ENCODE peak calls at places on chromosomes 7 and 10, in eight cellular contexts. One of them, this sample, is unnamed.

GRCh38 chr7:155254018-155254417 is 43.7 kb upstream of the INSIG1 start:
- DNase-seq in central memory CD4-positive, alpha-beta T cell: no peak
- DNase-seq in stimulated activated CD4-positive, alpha-beta T cell treated with anti-CD3 and anti-CD28 coated beads, Interleukin-2, amount 100 ng/mL, for 48 hours: no peak
- DNase-seq in KBM-7: no peak
- DNase-seq in GM10248: no peak
- DNase-seq in activated naive CD4-positive, alpha-beta T cell: no peak
- DNase-seq in NCI-H1105: no peak
- DNase-seq in HT-29: no peak
- DNase-seq in this sample: no peak

GRCh38 chr10:28681345-28681763 is 4.0 kb downstream of the BAMBI start:
- DNase-seq in central memory CD4-positive, alpha-beta T cell: no peak
- DNase-seq in stimulated activated CD4-positive, alpha-beta T cell treated with anti-CD3 and anti-CD28 coated beads, Interleukin-2, amount 100 ng/mL, for 48 hours: no peak
- DNase-seq in KBM-7: no peak
- DNase-seq in GM10248: no peak
- DNase-seq in activated naive CD4-positive, alpha-beta T cell: no peak
- DNase-seq in NCI-H1105: no peak
- DNase-seq in HT-29: no peak
- DNase-seq in this sample: no peak

GRCh38 chr7:2812831-2813230 is 31.3 kb downstream of the GNA12 start:
- DNase-seq in central memory CD4-positive, alpha-beta T cell: no peak
- DNase-seq in stimulated activated CD4-positive, alpha-beta T cell treated with anti-CD3 and anti-CD28 coated beads, Interleukin-2, amount 100 ng/mL, for 48 hours: no peak
- DNase-seq in KBM-7: no peak
- DNase-seq in GM10248: no peak
- DNase-seq in activated naive CD4-positive, alpha-beta T cell: no peak
- DNase-seq in NCI-H1105: no peak
- DNase-seq in HT-29: no peak
- DNase-seq in this sample: no peak

GRCh38 chr10:103427866-103428265 is 24.3 kb downstream of the CALHM2 start:
- DNase-seq in central memory CD4-positive, alpha-beta T cell: no peak
- DNase-seq in stimulated activated CD4-positive, alpha-beta T cell treated with anti-CD3 and anti-CD28 coated beads, Interleukin-2, amount 100 ng/mL, for 48 hours: no peak
- DNase-seq in KBM-7: no peak
- DNase-seq in GM10248: no peak
- DNase-seq in activated naive CD4-positive, alpha-beta T cell: no peak
- DNase-seq in NCI-H1105: no peak
- DNase-seq in HT-29: no peak
- DNase-seq in this sample: no peak

GRCh38 chr7:82631998-82632397 is 188.4 kb upstream of the CACNA2D1 start:
- DNase-seq in central memory CD4-positive, alpha-beta T cell: no peak
- DNase-seq in stimulated activated CD4-positive, alpha-beta T cell treated with anti-CD3 and anti-CD28 coated beads, Interleukin-2, amount 100 ng/mL, for 48 hours: no peak
- DNase-seq in KBM-7: no peak
- DNase-seq in GM10248: no peak
- DNase-seq in activated naive CD4-positive, alpha-beta T cell: no peak
- DNase-seq in NCI-H1105: no peak
- DNase-seq in HT-29: no peak
- DNase-seq in this sample: no peak

GRCh38 chr10:3426190-3426845 is 253.7 kb upstream of the PITRM1 start:
- DNase-seq in central memory CD4-positive, alpha-beta T cell: no peak
- DNase-seq in stimulated activated CD4-positive, alpha-beta T cell treated with anti-CD3 and anti-CD28 coated beads, Interleukin-2, amount 100 ng/mL, for 48 hours: no peak
- DNase-seq in KBM-7: no peak
- DNase-seq in GM10248: no peak
- DNase-seq in activated naive CD4-positive, alpha-beta T cell: no peak
- DNase-seq in NCI-H1105: no peak
- DNase-seq in HT-29: peak; percentile 81
- DNase-seq in this sample: no peak

GRCh38 chr7:151472644-151473380 is 32.9 kb upstream of the CRYGN start:
- DNase-seq in central memory CD4-positive, alpha-beta T cell: no peak
- DNase-seq in stimulated activated CD4-positive, alpha-beta T cell treated with anti-CD3 and anti-CD28 coated beads, Interleukin-2, amount 100 ng/mL, for 48 hours: no peak
- DNase-seq in KBM-7: no peak
- DNase-seq in GM10248: no peak
- DNase-seq in activated naive CD4-positive, alpha-beta T cell: no peak
- DNase-seq in NCI-H1105: no peak
- DNase-seq in HT-29: no peak
- DNase-seq in this sample: peak; percentile 59

GRCh38 chr7:121406866-121407439 is 10.8 kb upstream of the FAM3C start:
- DNase-seq in central memory CD4-positive, alpha-beta T cell: no peak
- DNase-seq in stimulated activated CD4-positive, alpha-beta T cell treated with anti-CD3 and anti-CD28 coated beads, Interleukin-2, amount 100 ng/mL, for 48 hours: no peak
- DNase-seq in KBM-7: no peak
- DNase-seq in GM10248: no peak
- DNase-seq in activated naive CD4-positive, alpha-beta T cell: no peak
- DNase-seq in NCI-H1105: no peak
- DNase-seq in HT-29: peak; percentile 56
- DNase-seq in this sample: no peak

GRCh38 chr10:70940834-70941568 is 52.6 kb upstream of the PCBD1 start:
- DNase-seq in central memory CD4-positive, alpha-beta T cell: no peak
- DNase-seq in stimulated activated CD4-positive, alpha-beta T cell treated with anti-CD3 and anti-CD28 coated beads, Interleukin-2, amount 100 ng/mL, for 48 hours: no peak
- DNase-seq in KBM-7: no peak
- DNase-seq in GM10248: no peak
- DNase-seq in activated naive CD4-positive, alpha-beta T cell: no peak
- DNase-seq in NCI-H1105: no peak
- DNase-seq in HT-29: peak; percentile 20
- DNase-seq in this sample: no peak

GRCh38 chr7:51591223-51591622 is 274.6 kb upstream of the COBL start:
- DNase-seq in central memory CD4-positive, alpha-beta T cell: no peak
- DNase-seq in stimulated activated CD4-positive, alpha-beta T cell treated with anti-CD3 and anti-CD28 coated beads, Interleukin-2, amount 100 ng/mL, for 48 hours: no peak
- DNase-seq in KBM-7: no peak
- DNase-seq in GM10248: no peak
- DNase-seq in activated naive CD4-positive, alpha-beta T cell: no peak
- DNase-seq in NCI-H1105: no peak
- DNase-seq in HT-29: peak; percentile 82
- DNase-seq in this sample: no peak

GRCh38 chr10:76257816-76258215 is 826.4 kb downstream of the LRMDA start:
- DNase-seq in central memory CD4-positive, alpha-beta T cell: no peak
- DNase-seq in stimulated activated CD4-positive, alpha-beta T cell treated with anti-CD3 and anti-CD28 coated beads, Interleukin-2, amount 100 ng/mL, for 48 hours: no peak
- DNase-seq in KBM-7: no peak
- DNase-seq in GM10248: no peak
- DNase-seq in activated naive CD4-positive, alpha-beta T cell: no peak
- DNase-seq in NCI-H1105: no peak
- DNase-seq in HT-29: no peak
- DNase-seq in this sample: no peak

GRCh38 chr7:139482662-139483466 is 609 bp downstream of the KLRG2 start:
- DNase-seq in central memory CD4-positive, alpha-beta T cell: no peak
- DNase-seq in stimulated activated CD4-positive, alpha-beta T cell treated with anti-CD3 and anti-CD28 coated beads, Interleukin-2, amount 100 ng/mL, for 48 hours: no peak
- DNase-seq in KBM-7: no peak
- DNase-seq in GM10248: no peak
- DNase-seq in activated naive CD4-positive, alpha-beta T cell: no peak
- DNase-seq in NCI-H1105: no peak
- DNase-seq in HT-29: no peak
- DNase-seq in this sample: no peak

GRCh38 chr10:51302316-51302715 is 228.0 kb downstream of the PRKG1 start:
- DNase-seq in central memory CD4-positive, alpha-beta T cell: no peak
- DNase-seq in stimulated activated CD4-positive, alpha-beta T cell treated with anti-CD3 and anti-CD28 coated beads, Interleukin-2, amount 100 ng/mL, for 48 hours: no peak
- DNase-seq in KBM-7: no peak
- DNase-seq in GM10248: no peak
- DNase-seq in activated naive CD4-positive, alpha-beta T cell: no peak
- DNase-seq in NCI-H1105: no peak
- DNase-seq in HT-29: no peak
- DNase-seq in this sample: no peak

GRCh38 chr7:121547341-121548092 is 151.4 kb upstream of the FAM3C start:
- DNase-seq in central memory CD4-positive, alpha-beta T cell: peak; percentile 41
- DNase-seq in stimulated activated CD4-positive, alpha-beta T cell treated with anti-CD3 and anti-CD28 coated beads, Interleukin-2, amount 100 ng/mL, for 48 hours: no peak
- DNase-seq in KBM-7: peak; percentile 56
- DNase-seq in GM10248: peak; percentile 51
- DNase-seq in activated naive CD4-positive, alpha-beta T cell: no peak
- DNase-seq in NCI-H1105: peak; percentile 59
- DNase-seq in HT-29: peak; percentile 86
- DNase-seq in this sample: peak; percentile 85

GRCh38 chr10:67815571-67816059 is 22.4 kb downstream of the DNAJC12 start:
- DNase-seq in central memory CD4-positive, alpha-beta T cell: no peak
- DNase-seq in stimulated activated CD4-positive, alpha-beta T cell treated with anti-CD3 and anti-CD28 coated beads, Interleukin-2, amount 100 ng/mL, for 48 hours: no peak
- DNase-seq in KBM-7: no peak
- DNase-seq in GM10248: no peak
- DNase-seq in activated naive CD4-positive, alpha-beta T cell: no peak
- DNase-seq in NCI-H1105: no peak
- DNase-seq in HT-29: peak; percentile 39
- DNase-seq in this sample: no peak

GRCh38 chr10:13705526-13706169 is 118.9 kb downstream of the PRPF18 start:
- DNase-seq in central memory CD4-positive, alpha-beta T cell: no peak
- DNase-seq in stimulated activated CD4-positive, alpha-beta T cell treated with anti-CD3 and anti-CD28 coated beads, Interleukin-2, amount 100 ng/mL, for 48 hours: no peak
- DNase-seq in KBM-7: no peak
- DNase-seq in GM10248: no peak
- DNase-seq in activated naive CD4-positive, alpha-beta T cell: no peak
- DNase-seq in NCI-H1105: no peak
- DNase-seq in HT-29: no peak
- DNase-seq in this sample: no peak

GRCh38 chr7:80475383-80475782 is 36.5 kb downstream of the GNAT3 start:
- DNase-seq in central memory CD4-positive, alpha-beta T cell: no peak
- DNase-seq in stimulated activated CD4-positive, alpha-beta T cell treated with anti-CD3 and anti-CD28 coated beads, Interleukin-2, amount 100 ng/mL, for 48 hours: no peak
- DNase-seq in KBM-7: no peak
- DNase-seq in GM10248: no peak
- DNase-seq in activated naive CD4-positive, alpha-beta T cell: no peak
- DNase-seq in NCI-H1105: no peak
- DNase-seq in HT-29: no peak
- DNase-seq in this sample: no peak

GRCh38 chr7:49980414-49980813 is 112.6 kb downstream of the ZPBP start:
- DNase-seq in central memory CD4-positive, alpha-beta T cell: no peak
- DNase-seq in stimulated activated CD4-positive, alpha-beta T cell treated with anti-CD3 and anti-CD28 coated beads, Interleukin-2, amount 100 ng/mL, for 48 hours: no peak
- DNase-seq in KBM-7: peak; percentile 69
- DNase-seq in GM10248: no peak
- DNase-seq in activated naive CD4-positive, alpha-beta T cell: no peak
- DNase-seq in NCI-H1105: no peak
- DNase-seq in HT-29: no peak
- DNase-seq in this sample: no peak

GRCh38 chr10:58820386-58820785 is 307.7 kb downstream of the BICC1 start:
- DNase-seq in central memory CD4-positive, alpha-beta T cell: no peak
- DNase-seq in stimulated activated CD4-positive, alpha-beta T cell treated with anti-CD3 and anti-CD28 coated beads, Interleukin-2, amount 100 ng/mL, for 48 hours: no peak
- DNase-seq in KBM-7: no peak
- DNase-seq in GM10248: no peak
- DNase-seq in activated naive CD4-positive, alpha-beta T cell: no peak
- DNase-seq in NCI-H1105: no peak
- DNase-seq in HT-29: no peak
- DNase-seq in this sample: no peak

GRCh38 chr7:45048748-45049147 is 40.0 kb downstream of the NACAD start:
- DNase-seq in central memory CD4-positive, alpha-beta T cell: no peak
- DNase-seq in stimulated activated CD4-positive, alpha-beta T cell treated with anti-CD3 and anti-CD28 coated beads, Interleukin-2, amount 100 ng/mL, for 48 hours: no peak
- DNase-seq in KBM-7: no peak
- DNase-seq in GM10248: no peak
- DNase-seq in activated naive CD4-positive, alpha-beta T cell: no peak
- DNase-seq in NCI-H1105: no peak
- DNase-seq in HT-29: no peak
- DNase-seq in this sample: no peak

GRCh38 chr7:66921396-66921917 is 432 bp downstream of the TMEM248 start:
- DNase-seq in central memory CD4-positive, alpha-beta T cell: peak; percentile 12
- DNase-seq in stimulated activated CD4-positive, alpha-beta T cell treated with anti-CD3 and anti-CD28 coated beads, Interleukin-2, amount 100 ng/mL, for 48 hours: peak; percentile 3
- DNase-seq in KBM-7: peak; percentile 12
- DNase-seq in GM10248: peak; percentile 35
- DNase-seq in activated naive CD4-positive, alpha-beta T cell: no peak
- DNase-seq in NCI-H1105: peak; percentile 2
- DNase-seq in HT-29: peak; percentile 50
- DNase-seq in this sample: no peak

GRCh38 chr10:7035111-7035761 is 375.6 kb downstream of the SFMBT2 start:
- DNase-seq in central memory CD4-positive, alpha-beta T cell: peak; percentile 8
- DNase-seq in stimulated activated CD4-positive, alpha-beta T cell treated with anti-CD3 and anti-CD28 coated beads, Interleukin-2, amount 100 ng/mL, for 48 hours: peak; percentile 25
- DNase-seq in KBM-7: no peak
- DNase-seq in GM10248: no peak
- DNase-seq in activated naive CD4-positive, alpha-beta T cell: no peak
- DNase-seq in NCI-H1105: no peak
- DNase-seq in HT-29: no peak
- DNase-seq in this sample: no peak

GRCh38 chr10:34489973-34490372 is 325.1 kb downstream of the PARD3 start:
- DNase-seq in central memory CD4-positive, alpha-beta T cell: no peak
- DNase-seq in stimulated activated CD4-positive, alpha-beta T cell treated with anti-CD3 and anti-CD28 coated beads, Interleukin-2, amount 100 ng/mL, for 48 hours: no peak
- DNase-seq in KBM-7: no peak
- DNase-seq in GM10248: no peak
- DNase-seq in activated naive CD4-positive, alpha-beta T cell: no peak
- DNase-seq in NCI-H1105: no peak
- DNase-seq in HT-29: no peak
- DNase-seq in this sample: no peak

GRCh38 chr7:50656141-50656895 is 91.1 kb upstream of the DDC start:
- DNase-seq in central memory CD4-positive, alpha-beta T cell: no peak
- DNase-seq in stimulated activated CD4-positive, alpha-beta T cell treated with anti-CD3 and anti-CD28 coated beads, Interleukin-2, amount 100 ng/mL, for 48 hours: no peak
- DNase-seq in KBM-7: no peak
- DNase-seq in GM10248: no peak
- DNase-seq in activated naive CD4-positive, alpha-beta T cell: no peak
- DNase-seq in NCI-H1105: no peak
- DNase-seq in HT-29: no peak
- DNase-seq in this sample: peak; percentile 37

This sample was measured in MM.1S.